ENCODE peak calls at places on chromosomes 5 and 9, in four cellular contexts. S is stomach, V is tibial nerve, J is IMR-90. Z is an unnamed sample.

GRCh38 chr9:85024374-85024773 is 354.8 kb downstream of the NTRK2 start:
- DNase-seq in V (no peak), J (no peak), S (no peak), Z (no peak)

GRCh38 chr9:91060520-91061343 is 259.1 kb downstream of the SYK start:
- DNase-seq in V (peak; percentile 90), J (peak; percentile 99), S (peak; percentile 55), Z (peak; percentile 32)

GRCh38 chr9:63859475-63860215 is 1425.4 kb downstream of the FOXD4L5 start:
- DNase-seq in S (no peak), V (no peak), J (no peak), Z (peak; percentile 65)

GRCh38 chr9:117278656-117279055 is 136.2 kb downstream of the ASTN2 start:
- DNase-seq in V (no peak), J (no peak), S (no peak), Z (no peak)

GRCh38 chr5:132500931-132501628 is 10.5 kb upstream of the IRF1 start:
- DNase-seq in J (peak; percentile 55), S (peak; percentile 73), V (peak; percentile 23), Z (peak; percentile 56)

GRCh38 chr5:152171888-152172287 is 233.2 kb downstream of the NMUR2 start:
- DNase-seq in J (no peak), S (no peak), V (no peak), Z (no peak)

GRCh38 chr9:106622148-106622547 is 240.8 kb upstream of the ZNF462 start:
- DNase-seq in S (no peak), J (no peak), V (no peak), Z (no peak)

GRCh38 chr9:22037954-22038690 is 29.0 kb upstream of the CDKN2B start:
- DNase-seq in S (no peak), J (peak; percentile 47), V (no peak), Z (no peak)

GRCh38 chr5:4797445-4797844 is 342.7 kb upstream of the ADAMTS16 start:
- DNase-seq in J (no peak), V (no peak), S (no peak), Z (no peak)

GRCh38 chr5:124806026-124806856 is 59.8 kb upstream of the ZNF608 start:
- DNase-seq in V (peak; percentile 54), J (peak; percentile 81), S (peak; percentile 89), Z (peak; percentile 95)

GRCh38 chr5:7474821-7475403 is 79.0 kb downstream of the ADCY2 start:
- DNase-seq in J (no peak), S (no peak), V (no peak), Z (no peak)

GRCh38 chr9:93209097-93209496 is 25.2 kb downstream of the WNK2 start:
- DNase-seq in J (no peak), V (no peak), S (no peak), Z (no peak)
- TF ChIP-seq POLR2A in J (no peak), V (no peak), S (no peak), Z (no peak)

GRCh38 chr5:79480991-79481390 is 32.9 kb downstream of the HOMER1 start:
- DNase-seq in V (no peak), J (no peak), S (no peak), Z (no peak)
- H3K4me3 ChIP-seq in V (no peak overlapping the region), J (no peak overlapping the region), S (no peak overlapping the region), Z (no peak overlapping the region)

GRCh38 chr9:136835162-136835931 is 6.9 kb upstream of the AJM1 start:
- DNase-seq in J (no peak), S (no peak), V (no peak), Z (peak; percentile 17)
- TF ChIP-seq POLR2A in J (no peak), S (no peak), V (no peak), Z (no peak)

GRCh38 chr9:105341784-105342183 is 97.3 kb downstream of the SLC44A1 start:
- DNase-seq in V (no peak), J (peak; percentile 56), S (no peak), Z (no peak)
- H3K4me3 ChIP-seq in V (no peak overlapping the region), J (no peak overlapping the region), S (no peak overlapping the region), Z (no peak overlapping the region)

DNA sequence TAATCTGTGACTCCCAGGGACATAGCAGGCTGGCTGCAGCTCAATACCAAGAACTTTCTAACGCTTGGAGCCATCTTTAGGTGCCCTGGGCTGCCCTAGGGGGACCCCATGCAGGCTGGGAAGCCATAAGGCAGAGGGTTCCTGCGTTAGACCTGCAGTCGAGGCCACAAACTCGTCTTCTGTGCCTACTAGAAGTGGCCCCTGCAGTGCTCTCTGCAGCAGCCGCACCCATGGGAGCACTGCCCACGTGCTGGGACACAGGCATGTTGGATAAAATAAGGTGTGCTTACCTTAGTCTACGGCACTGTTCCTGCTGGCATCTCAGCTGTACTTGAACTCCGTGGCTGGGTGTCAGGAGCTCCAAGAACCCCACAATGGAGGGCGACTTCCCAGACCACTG is 9.4 kb downstream of the TOR1B start:
- DNase-seq in J (no peak), S (no peak), V (no peak), Z (no peak)
- TF ChIP-seq POLR2A in J (no peak), S (no peak), V (no peak), Z (no peak)

GRCh38 chr5:112492291-112492690 is 73.2 kb upstream of the EPB41L4A start:
- DNase-seq in V (no peak), J (peak; percentile 23), S (peak; percentile 55), Z (peak; percentile 74)
- H3K4me3 ChIP-seq in V (no peak overlapping the region), J (no peak overlapping the region), S (no peak overlapping the region), Z (no peak overlapping the region)

GRCh38 chr5:177261510-177261909 is 42.0 kb downstream of the RAB24 start:
- DNase-seq in S (no peak), J (no peak), V (no peak), Z (no peak)
- TF ChIP-seq POLR2A in S (no peak), J (no peak), V (no peak), Z (no peak)

GRCh38 chr9:76292658-76293057 is 101.6 kb downstream of the RFK start:
- DNase-seq in J (no peak), S (no peak), V (no peak), Z (no peak)
- H3K4me3 ChIP-seq in J (no peak overlapping the region), S (no peak overlapping the region), V (no peak overlapping the region), Z (no peak overlapping the region)

DNA sequence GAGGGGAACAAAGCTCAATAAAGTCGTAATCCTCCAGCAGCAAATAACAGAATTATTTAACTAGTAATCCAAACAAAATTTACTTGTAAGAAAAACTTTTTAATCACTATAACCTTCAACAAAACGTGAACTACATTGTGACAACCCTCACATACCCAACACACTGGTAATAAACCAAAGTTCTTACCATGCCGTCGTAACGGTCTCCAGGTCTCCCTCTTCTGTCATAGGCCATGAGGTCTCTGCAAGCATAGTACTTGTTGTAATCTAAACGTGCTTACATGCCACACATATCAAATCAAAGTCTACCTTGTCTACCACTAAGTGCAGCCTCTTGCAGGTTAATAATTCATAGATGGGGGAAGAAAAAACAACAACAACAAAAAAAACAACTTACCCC is 8.5 kb downstream of the HNRNPK start:
- DNase-seq in S (no peak), V (no peak), J (no peak), Z (no peak)
- TF ChIP-seq POLR2A in S (no peak), V (no peak), J (no peak), Z (no peak)

GRCh38 chr5:139636207-139636792 is 11.8 kb upstream of the CXXC5 start:
- DNase-seq in V (no peak), S (peak; percentile 61), J (no peak), Z (no peak)
- H3K4me3 ChIP-seq in V (no peak overlapping the region), S (peak overlapping the region; percentile 52), J (no peak overlapping the region), Z (no peak overlapping the region)

Z was measured in adrenal gland.